ENCODE peak calls at places on chromosomes 2 and 18, in five cellular contexts. P, O, Q, I and G are unnamed samples.
A peak's percentile ranks its signal among the peaks of the same experiment; 100 is the strongest.

GRCh38 chr2:189304360-189304759 is 124.8 kb upstream of the COL5A2 start:
- DNase-seq in P (no peak), O (no peak), Q (no peak), I (no peak), G (no peak)

GRCh38 chr2:56191617-56192016 is 7.8 kb downstream of the CCDC85A start:
- DNase-seq in P (peak; percentile 39), O (peak; percentile 35), Q (no peak), I (no peak), G (no peak)

GRCh38 chr2:95240556-95240955 is 33.2 kb downstream of the ZNF892 start:
- DNase-seq in P (no peak), O (no peak), Q (no peak), I (no peak), G (no peak)

GRCh38 chr18:77944533-77944932 is 694.9 kb downstream of the GALR1 start:
- DNase-seq in P (no peak), O (no peak), Q (no peak), I (no peak), G (no peak)

GRCh38 chr2:143329288-143329687 is 200.1 kb downstream of the ARHGAP15 start:
- DNase-seq in P (no peak), O (no peak), Q (no peak), I (no peak), G (no peak)

GRCh38 chr2:223779877-223780276 is 57.5 kb downstream of the AP1S3 start:
- DNase-seq in P (peak; percentile 68), O (peak; percentile 60), Q (peak; percentile 18), I (peak; percentile 17), G (no peak)

GRCh38 chr2:95053543-95053942 is 28.0 kb downstream of the MAL start:
- DNase-seq in P (peak; percentile 33), O (no peak), Q (no peak), I (peak; percentile 31), G (no peak)

GRCh38 chr2:209391776-209392401 is 32.0 kb upstream of the MAP2 start:
- DNase-seq in P (no peak), O (no peak), Q (no peak), I (no peak), G (no peak)

GRCh38 chr2:15927546-15928218 is 12.7 kb upstream of the MYCN start:
- DNase-seq in P (no peak), O (no peak), Q (no peak), I (no peak), G (no peak)

GRCh38 chr2:232324778-232325177 is 53.8 kb upstream of the ALPP start:
- DNase-seq in P (no peak), O (no peak), Q (no peak), I (no peak), G (no peak)

GRCh38 chr2:30373881-30374302 is 73.2 kb upstream of the LCLAT1 start:
- DNase-seq in P (no peak), O (peak; percentile 19), Q (no peak), I (no peak), G (no peak)

GRCh38 chr2:28352104-28352503 is 40.6 kb upstream of the FOSL2 start:
- DNase-seq in P (no peak), O (no peak), Q (no peak), I (no peak), G (no peak)

GRCh38 chr18:24055009-24055804 is 40.7 kb downstream of the TTC39C start:
- DNase-seq in P (no peak), O (no peak), Q (no peak), I (no peak), G (no peak)

GRCh38 chr2:111975053-111975552 is 76.7 kb downstream of the MERTK start:
- DNase-seq in P (peak; percentile 75), O (peak; percentile 97), Q (no peak), I (peak; percentile 15), G (no peak)

GRCh38 chr2:191008286-191008685 is 5.7 kb downstream of the STAT1 start:
- DNase-seq in P (no peak), O (no peak), Q (no peak), I (no peak), G (no peak)

GRCh38 chr2:227942021-227942420 is 70.6 kb downstream of the DAW1 start:
- DNase-seq in P (no peak), O (no peak), Q (no peak), I (no peak), G (no peak)

GRCh38 chr2:200350796-200351195 is 44.3 kb downstream of the SPATS2L start:
- DNase-seq in P (no peak), O (no peak), Q (no peak), I (no peak), G (no peak)

GRCh38 chr2:43977677-43978076 is 18.1 kb downstream of the LRPPRC start:
- DNase-seq in P (no peak), O (no peak), Q (no peak), I (no peak), G (no peak)

GRCh38 chr2:85318222-85319182 is 9.3 kb downstream of the TGOLN2 start:
- DNase-seq in P (no peak), O (no peak), Q (no peak), I (no peak), G (no peak)

GRCh38 chr2:118983133-118983532 is 41.1 kb downstream of the MARCO start:
- DNase-seq in P (no peak), O (no peak), Q (no peak), I (no peak), G (no peak)

DNA sequence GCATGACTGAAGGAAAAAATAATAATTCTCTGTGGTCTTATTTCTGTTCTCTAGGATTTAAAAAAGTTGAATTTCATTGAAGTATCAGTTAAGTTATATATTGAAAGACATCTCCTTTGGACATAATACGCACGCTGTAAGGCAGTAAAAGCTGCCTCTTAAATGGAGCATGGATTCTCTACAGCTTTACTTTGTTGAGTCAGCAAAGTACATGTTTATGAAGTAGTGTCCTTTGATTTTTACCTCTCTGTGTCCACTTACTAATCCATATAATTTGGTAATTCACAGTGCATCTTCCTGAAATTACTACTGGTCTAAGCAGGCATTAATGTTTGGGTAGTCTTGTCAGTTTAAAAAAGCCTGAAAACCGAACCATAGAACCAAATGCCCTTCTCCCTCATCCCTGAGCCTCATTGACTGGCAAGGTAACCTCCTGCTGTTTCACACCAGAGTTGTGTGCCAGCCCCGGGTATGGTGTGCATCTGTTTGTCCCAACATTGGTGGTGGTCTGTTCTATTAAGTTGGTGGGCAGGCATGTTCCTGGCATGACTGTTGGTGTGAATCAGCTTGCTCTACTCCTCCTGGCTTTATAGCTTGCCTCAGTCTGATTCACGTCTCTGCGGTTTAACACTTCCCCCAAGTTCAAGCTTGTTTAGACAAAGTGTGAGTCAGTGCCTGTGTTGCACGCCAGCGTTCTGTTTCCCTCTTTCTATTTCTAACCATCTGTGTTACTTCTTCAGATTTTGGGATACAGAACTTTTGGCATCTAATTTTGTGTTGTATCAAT is 71.0 kb upstream of the ITM2C start:
- DNase-seq in P (no peak), O (peak; percentile 95), Q (no peak), I (no peak), G (no peak)
- TF ChIP-seq CEBPB in P (no peak), O (peak; percentile 89), Q (no peak), I (no peak), G (no peak)

GRCh38 chr2:136920652-136921333 is 155.4 kb downstream of the THSD7B start:
- DNase-seq in P (peak; percentile 7), O (no peak), Q (no peak), I (no peak), G (no peak)
- TF ChIP-seq SIN3A in P (no peak), O (no peak), Q (no peak), I (no peak), G (no peak)

DNA sequence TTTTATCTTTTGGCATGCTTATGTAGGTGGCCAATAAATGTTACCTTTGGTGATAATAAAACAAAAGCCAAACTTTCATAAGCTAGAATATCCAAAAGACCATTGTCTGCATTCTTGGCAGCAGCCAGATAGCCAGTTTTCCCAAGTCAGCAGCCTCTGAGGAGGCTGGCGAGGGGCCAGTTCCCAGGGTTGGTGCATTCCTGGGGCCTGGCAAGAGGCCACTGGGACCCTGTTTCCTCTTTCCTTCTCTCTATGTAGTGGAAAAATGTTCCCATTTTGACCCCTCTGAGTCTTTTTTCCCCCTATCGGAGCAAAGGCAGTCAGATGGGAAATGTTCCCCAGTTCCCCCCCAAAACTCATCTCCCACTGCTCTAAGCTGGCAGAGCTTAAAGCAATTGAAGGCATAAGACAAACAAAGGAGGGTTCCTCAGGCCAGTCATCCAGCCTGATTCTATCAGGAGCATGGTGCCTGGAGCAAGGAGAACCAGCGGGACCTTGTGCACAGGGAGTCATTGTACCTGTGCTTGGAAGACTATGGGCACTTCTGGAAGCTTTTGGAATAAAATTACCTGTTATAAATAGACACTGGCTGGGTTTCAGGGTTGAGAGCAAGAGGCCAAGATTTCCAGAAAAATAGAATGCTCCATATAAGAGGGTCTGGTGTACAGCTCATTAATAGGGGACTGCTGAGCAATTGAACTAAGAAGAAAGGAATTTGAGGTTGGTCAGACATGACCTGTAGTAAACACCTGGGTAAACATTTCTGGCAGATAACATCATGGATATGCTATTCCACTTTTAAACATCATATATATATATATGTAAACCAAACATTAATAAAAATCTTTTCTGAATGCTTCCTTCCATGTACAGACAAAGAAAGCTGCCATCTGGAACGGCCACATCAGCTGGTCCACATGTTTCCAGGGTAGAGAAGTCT is 63.4 kb downstream of the NCKAP5 start:
- DNase-seq in P (no peak), O (no peak), Q (no peak), I (no peak), G (no peak)
- TF ChIP-seq CEBPB in P (no peak), O (no peak), Q (no peak), I (no peak), G (no peak)

DNA sequence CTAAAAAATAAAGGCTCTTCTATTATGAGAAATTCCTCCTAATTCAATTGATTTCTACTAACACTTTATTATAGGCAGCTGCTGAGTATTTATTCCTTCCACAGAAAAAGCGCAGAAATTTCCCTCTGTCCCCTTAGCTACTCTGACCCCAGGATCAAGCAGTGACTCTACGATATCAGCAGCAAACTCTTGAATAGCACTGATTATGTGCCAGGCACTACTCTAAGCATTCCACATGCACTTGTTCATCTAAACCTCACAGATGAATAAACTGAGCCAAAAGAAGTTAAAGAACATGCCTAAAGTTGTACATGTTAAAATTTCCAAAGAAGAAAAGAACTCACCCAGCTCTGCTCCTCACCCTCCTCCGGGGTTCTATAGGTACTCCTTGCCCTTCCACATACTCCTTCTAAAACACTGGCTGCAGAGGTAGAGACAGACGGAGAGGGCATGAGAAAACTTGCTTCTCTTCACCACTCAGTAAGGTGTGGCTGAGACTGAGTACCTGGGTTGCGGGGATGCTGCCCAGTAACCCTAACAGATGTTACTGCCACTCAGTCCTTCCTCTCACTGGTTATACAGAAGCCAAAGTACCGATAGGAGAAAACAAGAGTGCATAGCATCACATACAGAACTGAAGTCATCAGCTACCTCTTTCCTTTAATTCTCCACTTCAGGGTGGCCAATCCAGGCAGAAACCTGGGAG is 9.9 kb downstream of the C1D start:
- DNase-seq in P (no peak), O (no peak), Q (no peak), I (no peak), G (no peak)
- TF ChIP-seq SIN3A in P (no peak), O (no peak), Q (no peak), I (no peak), G (no peak)

GRCh38 chr2:72603481-72603880 is 222.4 kb downstream of the EXOC6B start:
- DNase-seq in P (no peak), O (no peak), Q (no peak), I (no peak), G (no peak)
- TF ChIP-seq CEBPB in P (no peak), O (no peak), Q (no peak), I (no peak), G (no peak)

GRCh38 chr2:132991464-132992045 is 321.6 kb upstream of the LYPD1 start:
- DNase-seq in P (no peak), O (no peak), Q (no peak), I (no peak), G (no peak)
- TF ChIP-seq SIN3A in P (no peak), O (no peak), Q (no peak), I (no peak), G (no peak)